ENCODE peak calls at places on chromosomes 16 and 17, in nine cellular contexts. C, P, Q, R, D, J, K, N and O are unnamed samples.

GRCh38 chr17:27502526-27503324 is 46.5 kb downstream of the KSR1 start:
- DNase-seq in Q (peak), P (peak), C (no peak), J (no peak), N (peak), K (no peak), R (peak), D (no peak), O (no peak)

GRCh38 chr17:60964160-60964559 is 286.5 kb downstream of the BCAS3 start:
- DNase-seq in Q (no peak), K (no peak), N (no peak), D (no peak), C (no peak), R (no peak), P (no peak), J (no peak), O (no peak)

GRCh38 chr16:51151435-51151950 is 423 bp upstream of the SALL1 start:
- DNase-seq in D (no peak), N (peak), J (no peak), R (peak), C (peak), K (no peak), P (no peak), Q (peak), O (no peak)

GRCh38 chr17:31391496-31391949 is at the start of gene RAB11FIP4:
- DNase-seq in Q (no peak), P (no peak), J (no peak), K (no peak), N (no peak), C (peak), D (no peak), R (no peak), O (no peak)

GRCh38 chr17:79812206-79812968 is 15.5 kb upstream of the CBX8 start:
- DNase-seq in N (no peak), P (no peak), R (no peak), C (no peak), K (no peak), J (no peak), D (no peak), Q (no peak), O (no peak)

GRCh38 chr17:80904036-80904435 is 87.6 kb upstream of the CHMP6 start:
- DNase-seq in N (no peak), D (no peak), Q (no peak), C (no peak), J (no peak), K (no peak), P (no peak), R (no peak), O (no peak)

GRCh38 chr16:50547340-50547865 is 793 bp upstream of the NKD1 start:
- DNase-seq in R (no peak), Q (peak), D (no peak), P (no peak), J (no peak), C (peak), N (peak), K (peak), O (peak)

GRCh38 chr16:49048557-49048956 is 233.1 kb downstream of the CBLN1 start:
- DNase-seq in R (no peak), D (no peak), P (peak), N (no peak), C (peak), K (no peak), Q (no peak), J (no peak), O (no peak)

GRCh38 chr16:85353839-85354622 is 241.8 kb upstream of the CIBAR2 start:
- DNase-seq in R (no peak), D (no peak), K (peak), N (no peak), C (no peak), J (no peak), P (no peak), Q (peak), O (no peak)

GRCh38 chr16:80199614-80200013 is 341.2 kb upstream of the DYNLRB2 start:
- DNase-seq in P (no peak), N (no peak), J (no peak), R (no peak), C (no peak), Q (no peak), K (no peak), D (no peak), O (no peak)

GRCh38 chr17:73954981-73955380 is 248.5 kb upstream of the RPL38 start:
- DNase-seq in N (no peak), C (no peak), J (no peak), R (no peak), K (no peak), P (no peak), D (no peak), Q (no peak), O (no peak)

GRCh38 chr17:17453088-17453487 is 23.7 kb upstream of the MED9 start:
- DNase-seq in K (no peak), N (no peak), C (no peak), J (no peak), R (no peak), Q (no peak), P (no peak), D (no peak), O (no peak)

GRCh38 chr16:11833951-11834695 is 17.2 kb downstream of the RSL1D1 start:
- DNase-seq in Q (no peak), K (no peak), J (no peak), P (peak), N (no peak), C (no peak), D (no peak), R (peak), O (no peak)

GRCh38 chr17:31467502-31468256 is 76.2 kb downstream of the RAB11FIP4 start:
- DNase-seq in P (no peak), C (no peak), R (no peak), J (no peak), D (no peak), Q (no peak), N (peak), K (no peak), O (no peak)

GRCh38 chr16:84461504-84462295 is 42.8 kb downstream of the MEAK7 start:
- DNase-seq in N (no peak), Q (no peak), R (no peak), C (no peak), D (no peak), J (no peak), K (no peak), P (no peak), O (no peak)

GRCh38 chr17:55843785-55844184 is 92.9 kb downstream of the PCTP start:
- DNase-seq in R (no peak), N (no peak), C (no peak), J (no peak), D (no peak), P (no peak), K (no peak), Q (no peak), O (no peak)

GRCh38 chr16:426115-426905 is 861 bp downstream of the RAB11FIP3 start:
- DNase-seq in R (peak), P (no peak), C (peak), N (peak), K (no peak), J (no peak), Q (peak), D (no peak), O (no peak)

GRCh38 chr16:2090819-2091721 is 43.3 kb downstream of the TSC2 start:
- DNase-seq in K (peak), N (peak), J (peak), P (no peak), D (no peak), C (peak), Q (peak), R (peak), O (peak)

GRCh38 chr17:70076189-70076588 is 1.2 kb downstream of the KCNJ16 start:
- DNase-seq in R (peak), D (no peak), C (no peak), N (no peak), K (no peak), Q (no peak), J (no peak), P (peak), O (no peak)

GRCh38 chr16:4768549-4769305 is 1.8 kb upstream of the ZNF500 start:
- DNase-seq in R (peak), D (peak), Q (peak), C (peak), N (peak), J (peak), P (peak), K (peak), O (peak)

GRCh38 chr16:50666658-50667496 is 14.2 kb downstream of the SNX20 start:
- DNase-seq in K (no peak), C (no peak), D (no peak), Q (no peak), R (no peak), P (no peak), N (no peak), J (no peak), O (no peak)

GRCh38 chr17:5500247-5500803 is 14.0 kb downstream of the MIS12 start:
- DNase-seq in R (no peak), Q (no peak), P (no peak), D (no peak), N (no peak), C (peak), J (no peak), K (no peak), O (no peak)